ENCODE peak calls at places on chromosome 3, in nine cellular contexts. S is A549, H is fibroblast of lung, Z is heart left ventricle, A is IMR-90, O is left lung, U is right cardiac atrium, W is mesenchymal stem cell, M is psoas muscle. R is an unnamed sample.
A peak's percentile ranks its signal among the peaks of the same experiment; 100 is the strongest.

GRCh38 chr3:194618858-194619608 is 14.2 kb downstream of the TMEM44 start:
- DNase-seq in S (no peak), H (no peak), Z (no peak), A (no peak), O (peak; percentile 67), U (no peak), W (no peak), M (peak; percentile 44), R (no peak)

GRCh38 chr3:194327414-194328079 is 23.6 kb downstream of the CPN2 start:
- DNase-seq in S (no peak), H (no peak), Z (no peak), A (peak; percentile 29), O (no peak), U (no peak), W (peak; percentile 52), M (no peak), R (no peak)

GRCh38 chr3:100548053-100548452 is 55.6 kb downstream of the TMEM45A start:
- DNase-seq in S (no peak), H (no peak), Z (no peak), A (no peak), O (no peak), U (no peak), W (peak; percentile 33), M (no peak), R (no peak)

GRCh38 chr3:4888913-4889846 is 90.1 kb upstream of the BHLHE40 start:
- DNase-seq in S (no peak), H (peak; percentile 5), Z (no peak), A (no peak), O (no peak), U (no peak), W (peak; percentile 24), M (no peak), R (no peak)

GRCh38 chr3:11950576-11950975 is 53.6 kb upstream of the SYN2 start:
- DNase-seq in S (no peak), H (no peak), Z (no peak), A (no peak), O (no peak), U (no peak), W (no peak), M (no peak), R (no peak)

GRCh38 chr3:157526036-157526435 is 22.8 kb upstream of the VEPH1 start:
- DNase-seq in S (no peak), H (peak; percentile 69), Z (no peak), A (peak; percentile 53), O (no peak), U (no peak), W (no peak), M (no peak), R (no peak)

GRCh38 chr3:193554790-193555189 is at the start of gene ATP13A4:
- DNase-seq in S (peak; percentile 1), H (no peak), Z (no peak), A (no peak), O (no peak), U (no peak), W (no peak), M (no peak), R (peak; percentile 32)

GRCh38 chr3:17040322-17040721 is 155.6 kb downstream of the PLCL2 start:
- DNase-seq in S (no peak), H (no peak), Z (no peak), A (no peak), O (no peak), U (no peak), W (no peak), M (no peak), R (no peak)

GRCh38 chr3:99119312-99119810 is 217.9 kb upstream of the DCBLD2 start:
- DNase-seq in S (no peak), H (peak; percentile 15), Z (no peak), A (peak; percentile 36), O (no peak), U (no peak), W (no peak), M (no peak), R (no peak)

GRCh38 chr3:168801792-168802191 is 706.1 kb upstream of the GOLIM4 start:
- DNase-seq in S (no peak), H (peak; percentile 56), Z (no peak), A (peak; percentile 80), O (no peak), U (no peak), W (peak; percentile 58), M (no peak), R (no peak)

GRCh38 chr3:39290255-39290654 is 10.4 kb upstream of the CX3CR1 start:
- DNase-seq in S (no peak), H (no peak), Z (no peak), A (no peak), O (no peak), U (no peak), W (peak; percentile 28), M (no peak), R (no peak)

GRCh38 chr3:74531491-74531890 is 83.0 kb downstream of the CNTN3 start:
- DNase-seq in S (no peak), H (no peak), Z (no peak), A (peak; percentile 39), O (no peak), U (no peak), W (no peak), M (no peak), R (no peak)

GRCh38 chr3:179796421-179796820 is 143.6 kb downstream of the USP13 start:
- DNase-seq in S (no peak), H (no peak), Z (no peak), A (no peak), O (no peak), U (no peak), W (no peak), M (no peak), R (no peak)

GRCh38 chr3:153051427-153052095 is 110.5 kb upstream of the RAP2B start:
- DNase-seq in S (peak; percentile 81), H (peak; percentile 73), Z (no peak), A (peak; percentile 92), O (no peak), U (no peak), W (peak; percentile 90), M (no peak), R (no peak)

GRCh38 chr3:195849322-195850074 is 37.8 kb upstream of the MUC4 start:
- DNase-seq in S (peak; percentile 13), H (no peak), Z (no peak), A (no peak), O (peak; percentile 71), U (no peak), W (no peak), M (peak; percentile 87), R (no peak)

GRCh38 chr3:49255686-49256085 is 21.3 kb downstream of the C3orf62 start:
- DNase-seq in S (no peak), H (no peak), Z (no peak), A (no peak), O (no peak), U (no peak), W (no peak), M (no peak), R (no peak)

GRCh38 chr3:10945683-10946287 is 46.8 kb upstream of the SLC6A1 start:
- DNase-seq in S (peak; percentile 75), H (peak; percentile 40), Z (peak; percentile 49), A (peak; percentile 25), O (peak; percentile 87), U (peak; percentile 59), W (peak; percentile 24), M (peak; percentile 80), R (no peak)

GRCh38 chr3:61594978-61595687 is 33.8 kb downstream of the PTPRG start:
- DNase-seq in S (no peak), H (peak; percentile 69), Z (no peak), A (peak; percentile 35), O (no peak), U (no peak), W (peak; percentile 49), M (no peak), R (no peak)

GRCh38 chr3:99473321-99473751 is 165.1 kb upstream of the COL8A1 start:
- DNase-seq in S (no peak), H (peak; percentile 42), Z (no peak), A (peak; percentile 43), O (no peak), U (no peak), W (peak; percentile 73), M (no peak), R (no peak)

GRCh38 chr3:194139977-194140351 is 4.0 kb downstream of the HES1 start:
- DNase-seq in S (no peak), H (no peak), Z (no peak), A (peak; percentile 14), O (no peak), U (no peak), W (peak; percentile 78), M (no peak), R (no peak)

GRCh38 chr3:183635431-183636220 is at the start of gene KLHL24:
- DNase-seq in S (peak; percentile 78), H (peak; percentile 93), Z (peak; percentile 95), A (peak; percentile 91), O (peak; percentile 95), U (peak; percentile 92), W (peak; percentile 95), M (peak; percentile 95), R (peak; percentile 97)

GRCh38 chr3:57783186-57784088 is 27.3 kb downstream of the SLMAP start:
- DNase-seq in S (no peak), H (peak; percentile 27), Z (no peak), A (no peak), O (no peak), U (no peak), W (no peak), M (no peak), R (peak; percentile 33)

GRCh38 chr3:191263850-191264249 is 64.8 kb downstream of the OSTN start:
- DNase-seq in S (no peak), H (no peak), Z (no peak), A (no peak), O (no peak), U (no peak), W (no peak), M (no peak), R (no peak)
- H3K4me1 ChIP-seq in S (no peaks in the 10 kb centered on the region), H (no peaks in the 10 kb centered on the region), Z (peaks cover 10% of the 10 kb centered on the region), A (no peaks in the 10 kb centered on the region), O (no peaks in the 10 kb centered on the region), U (no peaks in the 10 kb centered on the region), W (no peaks in the 10 kb centered on the region), M (no peaks in the 10 kb centered on the region), R (no peaks in the 10 kb centered on the region)

GRCh38 chr3:134312072-134312872 is 61.6 kb upstream of the RYK start:
- DNase-seq in S (no peak), H (no peak), Z (no peak), A (no peak), O (peak; percentile 74), U (peak; percentile 50), W (no peak), M (peak; percentile 71), R (peak; percentile 82)
- H3K4me1 ChIP-seq in S (peaks cover 87% of the 10 kb centered on the region), H (peaks cover 47% of the 10 kb centered on the region), Z (peaks cover 67% of the 10 kb centered on the region), A (peaks cover 50% of the 10 kb centered on the region), O (peaks cover 43% of the 10 kb centered on the region), U (peaks cover 22% of the 10 kb centered on the region), W (peaks cover 64% of the 10 kb centered on the region), M (peaks cover 55% of the 10 kb centered on the region), R (peaks cover 8% of the 10 kb centered on the region)

DNA sequence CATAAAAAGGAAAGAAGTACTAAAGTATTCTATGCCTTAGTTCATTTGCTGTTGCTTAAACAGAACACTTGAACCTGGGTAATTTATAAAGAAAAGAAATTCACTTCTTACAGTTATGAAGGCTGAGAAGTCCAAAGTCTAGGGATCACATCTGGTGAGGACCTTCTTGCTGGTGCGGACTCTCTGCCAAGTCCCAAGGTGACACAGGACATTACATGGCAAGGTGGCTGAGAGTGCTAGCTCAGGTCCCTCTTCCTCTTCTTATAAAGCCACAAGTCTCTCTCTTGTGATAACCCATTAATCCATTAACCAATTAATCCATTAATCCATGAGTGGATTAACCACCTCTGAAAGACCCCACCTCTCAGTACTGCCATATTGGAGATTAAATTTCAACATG is 3.1 kb upstream of the ZBTB38 start:
- DNase-seq in S (no peak), H (no peak), Z (no peak), A (no peak), O (no peak), U (no peak), W (no peak), M (no peak), R (no peak)
- H3K4me1 ChIP-seq in S (peaks cover 66% of the 10 kb centered on the region), H (peaks cover 29% of the 10 kb centered on the region), Z (peaks cover 47% of the 10 kb centered on the region), A (peaks cover 22% of the 10 kb centered on the region), O (peaks cover 31% of the 10 kb centered on the region), U (peaks cover 9% of the 10 kb centered on the region), W (peaks cover 16% of the 10 kb centered on the region), M (peaks cover 25% of the 10 kb centered on the region), R (peaks cover 13% of the 10 kb centered on the region)

GRCh38 chr3:66473637-66474036 is 27.2 kb downstream of the LRIG1 start:
- DNase-seq in S (no peak), H (peak; percentile 67), Z (no peak), A (peak; percentile 86), O (no peak), U (no peak), W (peak; percentile 97), M (no peak), R (no peak)
- H3K4me1 ChIP-seq in S (peaks cover 32% of the 10 kb centered on the region), H (peaks cover 8% of the 10 kb centered on the region), Z (peaks cover 90% of the 10 kb centered on the region), A (peaks cover 18% of the 10 kb centered on the region), O (peaks cover 16% of the 10 kb centered on the region), U (peaks cover 3% of the 10 kb centered on the region), W (peaks cover 17% of the 10 kb centered on the region), M (peaks cover 77% of the 10 kb centered on the region), R (peaks cover 79% of the 10 kb centered on the region)

R was measured in pancreas.